ENCODE peak calls at places on chromosome 2, in seven cellular contexts. X is GM23338, C is thyroid gland, P is tibial nerve, V is transverse colon, H is astrocyte of the spinal cord, G is cardiac muscle cell. B is an unnamed sample.

GRCh38 chr2:168961450-168962229 is 60.5 kb downstream of the G6PC2 start:
- DNase-seq in V (peak), P (peak), G (peak), X (peak), C (peak), H (peak), B (peak)

GRCh38 chr2:25445464-25445863 is 103.7 kb upstream of the DNMT3A start:
- DNase-seq in V (no peak), X (peak), G (no peak), C (no peak), P (no peak), H (no peak), B (no peak)

GRCh38 chr2:8285081-8285480 is 396.8 kb upstream of the ID2 start:
- DNase-seq in P (no peak), X (peak), G (no peak), V (no peak), H (no peak), C (no peak), B (no peak)

GRCh38 chr2:217903859-217904613 is 98.8 kb downstream of the TNS1 start:
- DNase-seq in P (peak), V (peak), G (no peak), H (peak), X (no peak), C (peak), B (peak)

GRCh38 chr2:237177986-237178385 is 92.3 kb downstream of the COPS8 start:
- DNase-seq in H (no peak), X (no peak), G (no peak), P (no peak), C (no peak), V (no peak), B (no peak)

GRCh38 chr2:195659114-195659513 is 2.1 kb downstream of the SLC39A10 start:
- DNase-seq in V (no peak), G (no peak), X (no peak), H (peak), C (no peak), P (no peak), B (peak)

GRCh38 chr2:236691799-236692167 is 122.2 kb downstream of the ACKR3 start:
- DNase-seq in G (no peak), V (no peak), X (no peak), C (no peak), H (no peak), P (no peak), B (no peak)

GRCh38 chr2:6645672-6646071 is 220.0 kb downstream of the CMPK2 start:
- DNase-seq in P (no peak), V (no peak), H (no peak), C (no peak), G (no peak), X (no peak), B (no peak)

GRCh38 chr2:400988-401679 is 113.2 kb upstream of the ALKAL2 start:
- DNase-seq in H (peak), C (no peak), G (no peak), V (no peak), X (no peak), P (no peak), B (no peak)

GRCh38 chr2:100260712-100261620 is 61.3 kb downstream of the LONRF2 start:
- DNase-seq in C (peak), G (peak), P (peak), V (peak), X (peak), H (peak), B (peak)

GRCh38 chr2:152587187-152587947 is 129.9 kb downstream of the PRPF40A start:
- DNase-seq in P (no peak), C (no peak), X (no peak), G (no peak), H (peak), V (no peak), B (peak)

GRCh38 chr2:122029945-122030344 is 274.5 kb downstream of the TSN start:
- DNase-seq in X (no peak), C (no peak), H (no peak), G (no peak), V (no peak), P (no peak), B (no peak)

GRCh38 chr2:217160978-217161973 is 301.4 kb upstream of the TNP1 start:
- DNase-seq in P (no peak), H (no peak), C (no peak), X (no peak), G (no peak), V (no peak), B (no peak)

GRCh38 chr2:66519264-66519843 is 84.4 kb downstream of the MEIS1 start:
- DNase-seq in H (no peak), X (no peak), P (no peak), C (no peak), G (no peak), V (no peak), B (no peak)

GRCh38 chr2:10800163-10800562 is 12.4 kb downstream of the PDIA6 start:
- DNase-seq in C (no peak), V (no peak), H (no peak), G (no peak), X (no peak), P (no peak), B (no peak)

GRCh38 chr2:230794472-230794871 is 70.3 kb upstream of the ITM2C start:
- DNase-seq in X (peak), G (no peak), C (no peak), H (no peak), P (no peak), V (no peak), B (peak)

GRCh38 chr2:72112421-72112820 is 35.2 kb downstream of the CYP26B1 start:
- DNase-seq in G (no peak), C (no peak), V (no peak), P (no peak), X (no peak), H (peak), B (peak)

GRCh38 chr2:11175293-11175795 is 20.1 kb downstream of the SLC66A3 start:
- DNase-seq in C (no peak), X (no peak), G (no peak), H (peak), V (no peak), P (no peak), B (peak)

GRCh38 chr2:127612111-127612822 is 33.7 kb upstream of the GPR17 start:
- DNase-seq in G (no peak), P (no peak), X (no peak), C (no peak), H (no peak), V (peak), B (no peak)

GRCh38 chr2:83368916-83369315 is 1090.2 kb downstream of the SUCLG1 start:
- DNase-seq in H (peak), C (no peak), P (no peak), G (no peak), X (no peak), V (no peak), B (peak)

GRCh38 chr2:180656455-180656847 is 324.0 kb upstream of the UBE2E3 start:
- DNase-seq in H (peak), V (no peak), C (no peak), P (no peak), X (no peak), G (no peak), B (peak)

GRCh38 chr2:102619414-102620319 is at the start of gene SLC9A2:
- DNase-seq in V (peak), X (peak), H (no peak), C (peak), P (no peak), G (peak), B (no peak)

GRCh38 chr2:29700560-29700959 is 220.8 kb downstream of the ALK start:
- DNase-seq in P (no peak), G (no peak), H (peak), V (no peak), X (no peak), C (no peak), B (no peak)

GRCh38 chr2:48589170-48589767 is 28.4 kb upstream of the GTF2A1L start:
- DNase-seq in P (peak), G (peak), X (peak), H (peak), C (peak), V (peak), B (peak)

GRCh38 chr2:143504397-143504796 is 375.2 kb downstream of the ARHGAP15 start:
- DNase-seq in V (no peak), P (no peak), C (no peak), H (no peak), G (no peak), X (no peak), B (no peak)

GRCh38 chr2:227870710-227871374 is 589 bp upstream of the DAW1 start:
- DNase-seq in H (peak), G (no peak), P (no peak), C (no peak), V (no peak), X (peak), B (peak)

GRCh38 chr2:180463608-180464007 is 456.5 kb upstream of the CWC22 start:
- DNase-seq in C (no peak), V (no peak), H (no peak), X (no peak), G (no peak), P (no peak), B (peak)

GRCh38 chr2:231951452-231951851 is 10.1 kb upstream of the DIS3L2 start:
- DNase-seq in V (no peak), P (no peak), G (no peak), H (no peak), X (no peak), C (no peak), B (no peak)

GRCh38 chr2:38409136-38409903 is 32.2 kb upstream of the ATL2 start:
- DNase-seq in C (peak), X (no peak), V (no peak), H (no peak), G (no peak), P (peak), B (no peak)

GRCh38 chr2:207594245-207594644 is 30.9 kb downstream of the METTL21A start:
- DNase-seq in H (no peak), C (no peak), V (no peak), P (no peak), G (no peak), X (no peak), B (no peak)

GRCh38 chr2:207587305-207587704 is 37.9 kb downstream of the METTL21A start:
- DNase-seq in G (no peak), H (no peak), C (no peak), V (no peak), X (no peak), P (no peak), B (no peak)

GRCh38 chr2:207589143-207589542 is 36.1 kb downstream of the METTL21A start:
- DNase-seq in C (no peak), H (no peak), P (no peak), X (no peak), G (no peak), V (no peak), B (no peak)

GRCh38 chr2:207594731-207595130 is 30.5 kb downstream of the METTL21A start:
- DNase-seq in X (no peak), G (no peak), H (no peak), V (no peak), C (no peak), P (no peak), B (no peak)

DNA sequence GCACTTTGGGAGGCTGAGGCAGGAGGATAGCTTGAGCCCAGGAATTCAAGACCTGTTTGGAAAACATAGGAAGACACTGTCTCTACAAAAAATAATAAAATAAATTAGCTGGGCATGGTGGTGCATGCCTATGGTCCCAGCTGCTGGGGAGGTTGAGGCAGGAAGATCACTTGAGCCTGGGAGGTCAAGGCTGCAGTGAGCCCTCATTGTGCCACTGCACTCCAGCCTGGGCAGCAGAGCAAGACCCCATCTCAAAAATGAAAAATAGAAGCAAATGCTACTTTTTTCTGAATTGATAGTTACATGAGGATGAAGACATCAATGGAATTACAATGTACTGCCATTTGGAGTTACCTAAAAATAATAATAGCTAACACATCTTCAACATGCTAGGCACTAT is 31.9 kb downstream of the METTL21A start:
- DNase-seq in C (no peak), H (no peak), G (no peak), P (no peak), X (no peak), V (no peak), B (no peak)
- H3K4me3 ChIP-seq in C (no peak), H (no peak), G (no peak), P (no peak), X (no peak), V (no peak), B (no peak)

DNA sequence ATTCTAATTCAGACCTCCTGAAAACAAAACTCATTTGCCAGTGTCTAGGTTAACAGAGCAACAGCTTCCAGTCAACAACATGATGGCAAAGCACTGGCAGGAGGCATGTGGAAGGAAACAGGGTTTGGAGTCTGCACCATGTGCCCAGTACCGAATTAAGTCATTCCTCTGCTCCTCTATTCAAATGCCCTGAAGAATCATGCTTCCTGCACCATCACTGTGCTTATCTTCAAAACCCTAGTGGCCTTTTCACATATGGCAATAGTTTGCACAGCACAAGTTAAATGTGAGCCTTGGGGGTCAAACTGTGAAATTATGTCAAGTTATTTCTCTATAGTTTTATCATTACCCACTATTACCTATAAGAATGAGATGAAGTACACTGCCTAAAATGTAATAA is 75.4 kb upstream of the GRB14 start:
- DNase-seq in C (no peak), H (no peak), V (no peak), P (no peak), G (peak), X (peak), B (no peak)
- TF ChIP-seq CTCF in C (no peak), H (no peak), V (no peak), P (no peak), G (no peak), X (no peak), B (peak)

GRCh38 chr2:62198237-62198633 is 2.3 kb downstream of the B3GNT2 start:
- DNase-seq in H (no peak), P (no peak), X (no peak), V (no peak), G (no peak), C (no peak), B (no peak)

GRCh38 chr2:62200868-62201267 is 5.0 kb downstream of the B3GNT2 start:
- DNase-seq in P (no peak), V (no peak), C (no peak), X (no peak), H (no peak), G (no peak), B (no peak)

GRCh38 chr2:62201307-62201706 is 5.4 kb downstream of the B3GNT2 start:
- DNase-seq in V (no peak), P (no peak), G (no peak), H (no peak), C (no peak), X (no peak), B (peak)

GRCh38 chr2:62200291-62200841 is 4.5 kb downstream of the B3GNT2 start:
- DNase-seq in G (no peak), P (no peak), H (no peak), C (no peak), V (no peak), X (no peak), B (no peak)

GRCh38 chr2:62199392-62200125 is 3.6 kb downstream of the B3GNT2 start:
- DNase-seq in G (no peak), X (no peak), P (no peak), V (no peak), H (no peak), C (no peak), B (peak)
- H3K4me3 ChIP-seq in G (no peak), X (peak), P (no peak), V (no peak), H (no peak), C (no peak), B (no peak)

GRCh38 chr2:162153608-162154224 is 1.7 kb upstream of the GCG start:
- DNase-seq in X (peak), G (peak), V (peak), P (peak), H (peak), C (peak), B (peak)
- TF ChIP-seq CTCF in X (peak), G (peak), V (peak), P (peak), H (peak), C (no peak), B (peak)

DNA sequence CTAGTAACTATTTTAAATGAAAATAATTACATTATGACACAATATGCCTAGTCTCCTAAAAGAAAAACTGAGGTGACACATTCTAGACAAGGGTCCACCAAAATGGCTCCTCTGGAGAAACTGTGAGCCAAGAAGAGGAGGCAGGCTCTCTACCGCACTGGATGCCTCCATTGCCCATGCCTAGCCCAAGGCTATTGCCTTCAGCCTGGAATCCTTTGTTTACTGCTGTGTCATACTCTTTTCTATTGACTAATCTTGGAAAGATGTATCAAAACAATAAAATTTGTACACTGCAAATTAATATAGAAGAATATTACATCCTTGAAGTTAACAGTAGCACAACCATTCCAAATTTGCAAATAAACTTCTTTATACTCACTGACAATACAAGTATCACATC is 167.1 kb downstream of the RAB3GAP1 start:
- DNase-seq in G (no peak), V (no peak), X (no peak), H (no peak), C (no peak), P (no peak), B (no peak)
- H3K4me3 ChIP-seq in G (no peak), V (no peak), X (no peak), H (no peak), C (no peak), P (no peak), B (no peak)

DNA sequence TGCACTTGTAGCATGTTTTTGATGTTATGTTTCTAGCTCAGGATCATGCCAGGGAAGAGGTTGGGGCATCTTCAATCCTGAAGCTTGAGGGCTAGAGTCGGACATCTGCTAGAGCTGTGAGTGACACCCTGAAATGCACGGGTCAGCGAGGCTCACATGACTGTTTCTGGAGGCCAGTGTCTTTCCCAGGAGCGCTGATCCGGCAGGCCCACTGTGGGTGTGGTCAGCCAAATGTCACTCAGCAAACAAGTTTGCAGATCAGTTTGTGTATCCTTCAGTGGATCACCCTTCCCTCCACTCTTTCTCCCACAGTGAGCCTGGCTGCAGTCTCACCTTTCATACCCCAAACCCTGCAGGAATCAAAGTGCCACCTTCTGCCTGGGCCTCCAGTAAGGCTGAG is 23.0 kb upstream of the ARHGEF4 start:
- DNase-seq in G (no peak), V (no peak), X (no peak), H (no peak), P (no peak), C (peak), B (no peak)
- TF ChIP-seq CTCF in G (no peak), V (no peak), X (no peak), H (no peak), P (no peak), C (no peak), B (no peak)

DNA sequence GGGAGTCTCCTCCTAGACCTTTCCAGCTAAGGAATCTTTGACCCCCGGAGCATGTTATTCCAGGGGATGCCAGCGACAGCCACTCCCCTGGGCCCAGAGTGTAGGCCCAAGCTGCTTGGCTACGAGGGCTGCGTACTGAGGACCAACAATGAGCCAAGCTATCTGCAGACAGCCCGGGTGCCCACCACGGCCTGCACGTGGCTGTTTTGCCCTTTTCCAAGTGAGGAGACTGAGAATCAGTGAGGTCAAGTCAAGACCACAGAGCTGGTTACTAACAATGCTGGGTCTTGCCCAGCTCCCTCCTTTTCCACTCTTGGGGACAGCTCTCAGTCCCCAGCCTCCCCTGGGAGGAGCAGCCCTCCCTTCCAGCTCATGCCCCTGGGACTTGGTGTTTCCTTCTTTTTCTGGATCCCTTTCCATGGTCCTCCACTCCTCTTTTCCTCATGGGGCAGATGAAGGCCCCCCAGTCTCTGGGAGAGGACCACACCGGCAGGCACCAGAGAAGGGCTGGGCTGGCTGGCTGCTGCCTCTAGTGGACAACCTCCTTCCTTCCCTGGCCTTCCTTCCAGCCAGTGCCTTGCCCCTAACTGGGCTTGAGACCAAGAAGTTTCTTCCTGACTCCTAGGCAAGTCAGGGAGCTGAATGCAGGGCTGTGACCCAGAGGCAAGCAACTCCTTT is 550 bp upstream of the MALL start:
- DNase-seq in X (peak), H (peak), C (peak), P (no peak), V (peak), G (peak), B (peak)
- H3K4me3 ChIP-seq in X (peak), H (peak), C (no peak), P (peak), V (peak), G (no peak), B (peak)

GRCh38 chr2:74414913-74415761 is 6.3 kb downstream of the C2orf81 start:
- DNase-seq in P (peak), C (peak), V (peak), H (no peak), X (peak), G (no peak), B (peak)
- TF ChIP-seq CTCF in P (peak), C (peak), V (peak), H (peak), X (peak), G (peak), B (peak)